ENCODE peak calls at places on chromosome 15, in ten cellular contexts. One of them, this sample, is unnamed.

GRCh38 chr15:35657679-35658201 is 111.8 kb upstream of the DPH6 start:
- DNase-seq in activated CD8-positive, alpha-beta memory T cell treated with anti-CD3 and anti-CD28 coated beads for 1 hour: no peak
- DNase-seq in esophagus squamous epithelium: no peak
- DNase-seq in stimulated activated CD8-positive, alpha-beta memory T cell treated with anti-CD3 and anti-CD28 coated beads, Interleukin-15, amount 100 ng/mL, for 4 hours: no peak
- DNase-seq in activated gamma-delta T cell treated with Interleukin-2 at 50 U/mL for 16 hours: no peak
- DNase-seq in activated T-cell treated with anti-CD3 and anti-CD28 coated beads for 1 hour: no peak
- DNase-seq in HuH-7: no peak
- DNase-seq in NCI-H345: no peak
- DNase-seq in EL: peak
- DNase-seq in retinal pigment epithelial cell: peak
- DNase-seq in this sample: peak

GRCh38 chr15:70348581-70349344 is 251.0 kb upstream of the TLE3 start:
- DNase-seq in HuH-7: peak
- DNase-seq in stimulated activated CD8-positive, alpha-beta memory T cell treated with anti-CD3 and anti-CD28 coated beads, Interleukin-15, amount 100 ng/mL, for 4 hours: no peak
- DNase-seq in esophagus squamous epithelium: no peak
- DNase-seq in activated T-cell treated with anti-CD3 and anti-CD28 coated beads for 1 hour: no peak
- DNase-seq in retinal pigment epithelial cell: no peak
- DNase-seq in activated gamma-delta T cell treated with Interleukin-2 at 50 U/mL for 16 hours: no peak
- DNase-seq in activated CD8-positive, alpha-beta memory T cell treated with anti-CD3 and anti-CD28 coated beads for 1 hour: no peak
- DNase-seq in NCI-H345: peak
- DNase-seq in EL: no peak
- DNase-seq in this sample: peak

GRCh38 chr15:69806287-69806915 is 291.3 kb downstream of the TLE3 start:
- DNase-seq in esophagus squamous epithelium: no peak
- DNase-seq in activated gamma-delta T cell treated with Interleukin-2 at 50 U/mL for 16 hours: peak
- DNase-seq in EL: no peak
- DNase-seq in activated T-cell treated with anti-CD3 and anti-CD28 coated beads for 1 hour: no peak
- DNase-seq in stimulated activated CD8-positive, alpha-beta memory T cell treated with anti-CD3 and anti-CD28 coated beads, Interleukin-15, amount 100 ng/mL, for 4 hours: no peak
- DNase-seq in activated CD8-positive, alpha-beta memory T cell treated with anti-CD3 and anti-CD28 coated beads for 1 hour: no peak
- DNase-seq in retinal pigment epithelial cell: no peak
- DNase-seq in HuH-7: no peak
- DNase-seq in NCI-H345: no peak
- DNase-seq in this sample: no peak

GRCh38 chr15:77347197-77347596 is 72.7 kb downstream of the PEAK1 start:
- DNase-seq in stimulated activated CD8-positive, alpha-beta memory T cell treated with anti-CD3 and anti-CD28 coated beads, Interleukin-15, amount 100 ng/mL, for 4 hours: no peak
- DNase-seq in activated T-cell treated with anti-CD3 and anti-CD28 coated beads for 1 hour: no peak
- DNase-seq in EL: no peak
- DNase-seq in HuH-7: no peak
- DNase-seq in NCI-H345: no peak
- DNase-seq in activated CD8-positive, alpha-beta memory T cell treated with anti-CD3 and anti-CD28 coated beads for 1 hour: no peak
- DNase-seq in activated gamma-delta T cell treated with Interleukin-2 at 50 U/mL for 16 hours: no peak
- DNase-seq in retinal pigment epithelial cell: no peak
- DNase-seq in esophagus squamous epithelium: no peak
- DNase-seq in this sample: no peak

GRCh38 chr15:48358229-48358641 is 27.0 kb downstream of the DUT start:
- DNase-seq in activated CD8-positive, alpha-beta memory T cell treated with anti-CD3 and anti-CD28 coated beads for 1 hour: no peak
- DNase-seq in esophagus squamous epithelium: no peak
- DNase-seq in EL: peak
- DNase-seq in activated gamma-delta T cell treated with Interleukin-2 at 50 U/mL for 16 hours: no peak
- DNase-seq in stimulated activated CD8-positive, alpha-beta memory T cell treated with anti-CD3 and anti-CD28 coated beads, Interleukin-15, amount 100 ng/mL, for 4 hours: no peak
- DNase-seq in retinal pigment epithelial cell: no peak
- DNase-seq in NCI-H345: peak
- DNase-seq in activated T-cell treated with anti-CD3 and anti-CD28 coated beads for 1 hour: no peak
- DNase-seq in HuH-7: no peak
- DNase-seq in this sample: peak

GRCh38 chr15:99181544-99181943 is 67.8 kb downstream of the TTC23 start:
- DNase-seq in esophagus squamous epithelium: no peak
- DNase-seq in HuH-7: peak
- DNase-seq in retinal pigment epithelial cell: no peak
- DNase-seq in activated T-cell treated with anti-CD3 and anti-CD28 coated beads for 1 hour: no peak
- DNase-seq in activated gamma-delta T cell treated with Interleukin-2 at 50 U/mL for 16 hours: no peak
- DNase-seq in activated CD8-positive, alpha-beta memory T cell treated with anti-CD3 and anti-CD28 coated beads for 1 hour: no peak
- DNase-seq in EL: no peak
- DNase-seq in stimulated activated CD8-positive, alpha-beta memory T cell treated with anti-CD3 and anti-CD28 coated beads, Interleukin-15, amount 100 ng/mL, for 4 hours: no peak
- DNase-seq in NCI-H345: peak
- DNase-seq in this sample: no peak

GRCh38 chr15:45428491-45428890 is 50.1 kb upstream of the GATM start:
- DNase-seq in activated gamma-delta T cell treated with Interleukin-2 at 50 U/mL for 16 hours: no peak
- DNase-seq in retinal pigment epithelial cell: no peak
- DNase-seq in stimulated activated CD8-positive, alpha-beta memory T cell treated with anti-CD3 and anti-CD28 coated beads, Interleukin-15, amount 100 ng/mL, for 4 hours: no peak
- DNase-seq in HuH-7: no peak
- DNase-seq in EL: no peak
- DNase-seq in activated CD8-positive, alpha-beta memory T cell treated with anti-CD3 and anti-CD28 coated beads for 1 hour: no peak
- DNase-seq in activated T-cell treated with anti-CD3 and anti-CD28 coated beads for 1 hour: no peak
- DNase-seq in NCI-H345: no peak
- DNase-seq in esophagus squamous epithelium: no peak
- DNase-seq in this sample: no peak

GRCh38 chr15:92449476-92449875 is 55.8 kb downstream of the ST8SIA2 start:
- DNase-seq in activated gamma-delta T cell treated with Interleukin-2 at 50 U/mL for 16 hours: no peak
- DNase-seq in NCI-H345: no peak
- DNase-seq in activated CD8-positive, alpha-beta memory T cell treated with anti-CD3 and anti-CD28 coated beads for 1 hour: no peak
- DNase-seq in EL: peak
- DNase-seq in stimulated activated CD8-positive, alpha-beta memory T cell treated with anti-CD3 and anti-CD28 coated beads, Interleukin-15, amount 100 ng/mL, for 4 hours: no peak
- DNase-seq in esophagus squamous epithelium: no peak
- DNase-seq in activated T-cell treated with anti-CD3 and anti-CD28 coated beads for 1 hour: no peak
- DNase-seq in HuH-7: no peak
- DNase-seq in retinal pigment epithelial cell: no peak
- DNase-seq in this sample: peak

GRCh38 chr15:83066034-83066760 is 855 bp downstream of the BTBD1 start:
- DNase-seq in EL: peak
- DNase-seq in HuH-7: no peak
- DNase-seq in retinal pigment epithelial cell: no peak
- DNase-seq in NCI-H345: no peak
- DNase-seq in activated gamma-delta T cell treated with Interleukin-2 at 50 U/mL for 16 hours: no peak
- DNase-seq in stimulated activated CD8-positive, alpha-beta memory T cell treated with anti-CD3 and anti-CD28 coated beads, Interleukin-15, amount 100 ng/mL, for 4 hours: no peak
- DNase-seq in activated T-cell treated with anti-CD3 and anti-CD28 coated beads for 1 hour: no peak
- DNase-seq in activated CD8-positive, alpha-beta memory T cell treated with anti-CD3 and anti-CD28 coated beads for 1 hour: no peak
- DNase-seq in esophagus squamous epithelium: no peak
- DNase-seq in this sample: no peak

GRCh38 chr15:92079047-92079446 is 225.5 kb downstream of the SLCO3A1 start:
- DNase-seq in esophagus squamous epithelium: no peak
- DNase-seq in EL: no peak
- DNase-seq in activated gamma-delta T cell treated with Interleukin-2 at 50 U/mL for 16 hours: no peak
- DNase-seq in retinal pigment epithelial cell: no peak
- DNase-seq in activated CD8-positive, alpha-beta memory T cell treated with anti-CD3 and anti-CD28 coated beads for 1 hour: no peak
- DNase-seq in NCI-H345: no peak
- DNase-seq in stimulated activated CD8-positive, alpha-beta memory T cell treated with anti-CD3 and anti-CD28 coated beads, Interleukin-15, amount 100 ng/mL, for 4 hours: no peak
- DNase-seq in activated T-cell treated with anti-CD3 and anti-CD28 coated beads for 1 hour: no peak
- DNase-seq in HuH-7: peak
- DNase-seq in this sample: peak

GRCh38 chr15:65532738-65533051 is 2.4 kb downstream of the HACD3 start:
- DNase-seq in activated gamma-delta T cell treated with Interleukin-2 at 50 U/mL for 16 hours: no peak
- DNase-seq in activated T-cell treated with anti-CD3 and anti-CD28 coated beads for 1 hour: no peak
- DNase-seq in stimulated activated CD8-positive, alpha-beta memory T cell treated with anti-CD3 and anti-CD28 coated beads, Interleukin-15, amount 100 ng/mL, for 4 hours: no peak
- DNase-seq in EL: peak
- DNase-seq in NCI-H345: peak
- DNase-seq in HuH-7: no peak
- DNase-seq in esophagus squamous epithelium: no peak
- DNase-seq in activated CD8-positive, alpha-beta memory T cell treated with anti-CD3 and anti-CD28 coated beads for 1 hour: no peak
- DNase-seq in retinal pigment epithelial cell: no peak
- DNase-seq in this sample: peak

GRCh38 chr15:36831125-36831914 is 251.9 kb downstream of the CDIN1 start:
- DNase-seq in EL: peak
- DNase-seq in activated CD8-positive, alpha-beta memory T cell treated with anti-CD3 and anti-CD28 coated beads for 1 hour: no peak
- DNase-seq in activated gamma-delta T cell treated with Interleukin-2 at 50 U/mL for 16 hours: no peak
- DNase-seq in retinal pigment epithelial cell: no peak
- DNase-seq in esophagus squamous epithelium: no peak
- DNase-seq in activated T-cell treated with anti-CD3 and anti-CD28 coated beads for 1 hour: no peak
- DNase-seq in stimulated activated CD8-positive, alpha-beta memory T cell treated with anti-CD3 and anti-CD28 coated beads, Interleukin-15, amount 100 ng/mL, for 4 hours: no peak
- DNase-seq in NCI-H345: no peak
- DNase-seq in HuH-7: no peak
- DNase-seq in this sample: peak

GRCh38 chr15:22978691-22979068 is 1.5 kb downstream of the CYFIP1 start:
- DNase-seq in HuH-7: no peak
- DNase-seq in NCI-H345: no peak
- DNase-seq in activated CD8-positive, alpha-beta memory T cell treated with anti-CD3 and anti-CD28 coated beads for 1 hour: no peak
- DNase-seq in EL: no peak
- DNase-seq in activated gamma-delta T cell treated with Interleukin-2 at 50 U/mL for 16 hours: no peak
- DNase-seq in retinal pigment epithelial cell: no peak
- DNase-seq in activated T-cell treated with anti-CD3 and anti-CD28 coated beads for 1 hour: no peak
- DNase-seq in stimulated activated CD8-positive, alpha-beta memory T cell treated with anti-CD3 and anti-CD28 coated beads, Interleukin-15, amount 100 ng/mL, for 4 hours: no peak
- DNase-seq in esophagus squamous epithelium: no peak
- DNase-seq in this sample: no peak

GRCh38 chr15:42803436-42803835 is 66.5 kb upstream of the CDAN1 start:
- DNase-seq in activated T-cell treated with anti-CD3 and anti-CD28 coated beads for 1 hour: no peak
- DNase-seq in retinal pigment epithelial cell: no peak
- DNase-seq in activated gamma-delta T cell treated with Interleukin-2 at 50 U/mL for 16 hours: no peak
- DNase-seq in HuH-7: no peak
- DNase-seq in EL: no peak
- DNase-seq in stimulated activated CD8-positive, alpha-beta memory T cell treated with anti-CD3 and anti-CD28 coated beads, Interleukin-15, amount 100 ng/mL, for 4 hours: no peak
- DNase-seq in activated CD8-positive, alpha-beta memory T cell treated with anti-CD3 and anti-CD28 coated beads for 1 hour: no peak
- DNase-seq in NCI-H345: no peak
- DNase-seq in esophagus squamous epithelium: no peak
- DNase-seq in this sample: no peak

GRCh38 chr15:37217567-37217966 is 117.2 kb upstream of the MEIS2 start:
- DNase-seq in activated T-cell treated with anti-CD3 and anti-CD28 coated beads for 1 hour: no peak
- DNase-seq in esophagus squamous epithelium: no peak
- DNase-seq in stimulated activated CD8-positive, alpha-beta memory T cell treated with anti-CD3 and anti-CD28 coated beads, Interleukin-15, amount 100 ng/mL, for 4 hours: no peak
- DNase-seq in HuH-7: peak
- DNase-seq in activated gamma-delta T cell treated with Interleukin-2 at 50 U/mL for 16 hours: no peak
- DNase-seq in retinal pigment epithelial cell: no peak
- DNase-seq in NCI-H345: no peak
- DNase-seq in EL: no peak
- DNase-seq in activated CD8-positive, alpha-beta memory T cell treated with anti-CD3 and anti-CD28 coated beads for 1 hour: no peak
- DNase-seq in this sample: peak

GRCh38 chr15:66080791-66081475 is 172.6 kb downstream of the MEGF11 start:
- DNase-seq in EL: peak
- DNase-seq in activated gamma-delta T cell treated with Interleukin-2 at 50 U/mL for 16 hours: no peak
- DNase-seq in activated CD8-positive, alpha-beta memory T cell treated with anti-CD3 and anti-CD28 coated beads for 1 hour: no peak
- DNase-seq in NCI-H345: no peak
- DNase-seq in HuH-7: peak
- DNase-seq in retinal pigment epithelial cell: no peak
- DNase-seq in esophagus squamous epithelium: no peak
- DNase-seq in activated T-cell treated with anti-CD3 and anti-CD28 coated beads for 1 hour: no peak
- DNase-seq in stimulated activated CD8-positive, alpha-beta memory T cell treated with anti-CD3 and anti-CD28 coated beads, Interleukin-15, amount 100 ng/mL, for 4 hours: no peak
- DNase-seq in this sample: peak